ENCODE peak calls at places on chromosomes 1 and 21, in seven cellular contexts. S is fibroblast of the aortic adventitia, O is adipocyte, V is transverse colon, C is COLO829, I is left cardiac atrium, B is progenitor cell of endocrine pancreas. H is an unnamed sample.

GRCh38 chr1:246198141-246198820 is 308.8 kb downstream of the SMYD3 start:
- DNase-seq in S (no peak), C (no peak), O (no peak), I (no peak), B (no peak), V (no peak), H (no peak)

GRCh38 chr1:202010042-202011015 is at the start of gene ELF3:
- DNase-seq in V (peak; percentile 92), I (no peak), S (no peak), C (no peak), B (peak; percentile 84), O (peak; percentile 20), H (no peak)

GRCh38 chr1:81409262-81409661 is 391.5 kb upstream of the ADGRL2 start:
- DNase-seq in S (no peak), I (no peak), B (no peak), O (no peak), C (no peak), V (no peak), H (no peak)

GRCh38 chr1:160558679-160559078 is 20.6 kb downstream of the CD84 start:
- DNase-seq in B (no peak), O (no peak), C (no peak), S (no peak), I (no peak), V (no peak), H (no peak)

GRCh38 chr1:22749919-22750670 is 39.5 kb downstream of the EPHB2 start:
- DNase-seq in C (no peak), O (peak; percentile 89), I (no peak), S (peak; percentile 93), B (no peak), V (peak; percentile 37), H (peak; percentile 88)

GRCh38 chr1:84668185-84668584 is 22.1 kb downstream of the SSX2IP start:
- DNase-seq in B (no peak), C (no peak), I (no peak), V (no peak), S (peak; percentile 51), O (no peak), H (no peak)

GRCh38 chr1:174692313-174692712 is 244.5 kb downstream of the GPR52 start:
- DNase-seq in V (no peak), C (peak; percentile 32), S (peak; percentile 36), I (no peak), B (no peak), O (peak; percentile 40), H (peak; percentile 37)

GRCh38 chr21:39984613-39985012 is 117.4 kb downstream of the PCP4 start:
- DNase-seq in S (no peak), I (no peak), B (no peak), C (no peak), V (no peak), O (no peak), H (no peak)

GRCh38 chr21:16084776-16085364 is 355.1 kb downstream of the USP25 start:
- DNase-seq in V (no peak), C (peak; percentile 40), I (peak; percentile 71), S (peak; percentile 79), B (no peak), O (peak; percentile 67), H (peak; percentile 45)

GRCh38 chr1:232684331-232685105 is 54.6 kb upstream of the SIPA1L2 start:
- DNase-seq in I (no peak), V (no peak), S (no peak), C (no peak), O (peak; percentile 18), B (no peak), H (no peak)

GRCh38 chr1:109294481-109294880 is 11.5 kb upstream of the PSRC1 start:
- DNase-seq in V (no peak), I (no peak), C (no peak), S (no peak), B (no peak), O (no peak), H (no peak)

GRCh38 chr1:65267291-65268087 is 41.9 kb upstream of the DNAJC6 start:
- DNase-seq in C (no peak), V (no peak), I (no peak), B (no peak), O (no peak), S (no peak), H (no peak)

GRCh38 chr1:212002536-212002935 is 32.8 kb downstream of the INTS7 start:
- DNase-seq in C (no peak), I (no peak), B (no peak), O (no peak), V (no peak), S (peak; percentile 9), H (no peak)

GRCh38 chr1:109827986-109828385 is 64.3 kb upstream of the EPS8L3 start:
- DNase-seq in C (no peak), I (no peak), S (no peak), B (no peak), O (no peak), V (no peak), H (no peak)

GRCh38 chr1:235913311-235913710 is 46.6 kb upstream of the LYST start:
- DNase-seq in I (no peak), V (no peak), C (no peak), S (no peak), B (no peak), O (peak; percentile 44), H (no peak)

GRCh38 chr1:63795455-63795854 is 21.6 kb downstream of the ROR1 start:
- DNase-seq in B (no peak), S (no peak), I (no peak), V (no peak), O (no peak), C (no peak), H (no peak)

GRCh38 chr1:219039018-219039740 is 134.5 kb upstream of the LYPLAL1 start:
- DNase-seq in B (no peak), C (no peak), O (no peak), S (no peak), V (no peak), I (no peak), H (no peak)

H was measured in GM03348.